ENCODE peak calls at places on chromosomes 16 and 17, in nine cellular contexts. One of them, this sample, is unnamed.

GRCh38 chr16:70737377-70738082 is 51.7 kb upstream of the MTSS2 start:
- DNase-seq in AG08395: peak; percentile 93
- DNase-seq in WTC11: no peak
- DNase-seq in HuH-7.5: no peak
- DNase-seq in activated CD4-positive, CD25-positive, alpha-beta regulatory T cell treated with anti-CD3 and anti-CD28 coated beads, Interleukin-2, amount 50 U/mL, for 72 hours: peak; percentile 75
- DNase-seq in DMS79 treated with DMSO at 0.1 percent for 48 hours: no peak
- DNase-seq in Daoy: peak; percentile 14
- DNase-seq in stimulated activated CD4-positive, alpha-beta T cell treated with anti-CD3 and anti-CD28 coated beads, Interleukin-12 subunit alpha, Interleukin-12 subunit beta, amount 100 ng/mL, for 4 hours: peak; percentile 45
- DNase-seq in stimulated activated CD8-positive, alpha-beta memory T cell treated with anti-CD3 and anti-CD28 coated beads, Interleukin-4, amount 100 ng/mL, for 4 hours: peak; percentile 17
- DNase-seq in this sample: no peak

GRCh38 chr16:1125471-1125870 is 27.4 kb upstream of the CACNA1H start:
- DNase-seq in AG08395: peak; percentile 44
- DNase-seq in HuH-7.5: no peak
- DNase-seq in activated CD4-positive, CD25-positive, alpha-beta regulatory T cell treated with anti-CD3 and anti-CD28 coated beads, Interleukin-2, amount 50 U/mL, for 72 hours: no peak
- DNase-seq in DMS79 treated with DMSO at 0.1 percent for 48 hours: peak; percentile 10
- DNase-seq in stimulated activated CD8-positive, alpha-beta memory T cell treated with anti-CD3 and anti-CD28 coated beads, Interleukin-4, amount 100 ng/mL, for 4 hours: no peak
- DNase-seq in Daoy: peak; percentile 26
- DNase-seq in stimulated activated CD4-positive, alpha-beta T cell treated with anti-CD3 and anti-CD28 coated beads, Interleukin-12 subunit alpha, Interleukin-12 subunit beta, amount 100 ng/mL, for 4 hours: peak; percentile 34
- DNase-seq in WTC11: no peak
- DNase-seq in this sample: no peak

GRCh38 chr17:59466943-59467801 is 98.2 kb upstream of the DHX40 start:
- DNase-seq in HuH-7.5: no peak
- DNase-seq in WTC11: no peak
- DNase-seq in activated CD4-positive, CD25-positive, alpha-beta regulatory T cell treated with anti-CD3 and anti-CD28 coated beads, Interleukin-2, amount 50 U/mL, for 72 hours: no peak
- DNase-seq in DMS79 treated with DMSO at 0.1 percent for 48 hours: no peak
- DNase-seq in stimulated activated CD4-positive, alpha-beta T cell treated with anti-CD3 and anti-CD28 coated beads, Interleukin-12 subunit alpha, Interleukin-12 subunit beta, amount 100 ng/mL, for 4 hours: no peak
- DNase-seq in Daoy: no peak
- DNase-seq in stimulated activated CD8-positive, alpha-beta memory T cell treated with anti-CD3 and anti-CD28 coated beads, Interleukin-4, amount 100 ng/mL, for 4 hours: no peak
- DNase-seq in AG08395: no peak
- DNase-seq in this sample: peak; percentile 18

GRCh38 chr17:77846531-77847085 is 111.9 kb upstream of the TNRC6C start:
- DNase-seq in HuH-7.5: no peak
- DNase-seq in stimulated activated CD8-positive, alpha-beta memory T cell treated with anti-CD3 and anti-CD28 coated beads, Interleukin-4, amount 100 ng/mL, for 4 hours: no peak
- DNase-seq in DMS79 treated with DMSO at 0.1 percent for 48 hours: no peak
- DNase-seq in activated CD4-positive, CD25-positive, alpha-beta regulatory T cell treated with anti-CD3 and anti-CD28 coated beads, Interleukin-2, amount 50 U/mL, for 72 hours: no peak
- DNase-seq in stimulated activated CD4-positive, alpha-beta T cell treated with anti-CD3 and anti-CD28 coated beads, Interleukin-12 subunit alpha, Interleukin-12 subunit beta, amount 100 ng/mL, for 4 hours: no peak
- DNase-seq in Daoy: no peak
- DNase-seq in WTC11: no peak
- DNase-seq in AG08395: no peak
- DNase-seq in this sample: no peak

GRCh38 chr17:55632893-55633292 is 89.8 kb downstream of the TMEM100 start:
- DNase-seq in HuH-7.5: no peak
- DNase-seq in stimulated activated CD4-positive, alpha-beta T cell treated with anti-CD3 and anti-CD28 coated beads, Interleukin-12 subunit alpha, Interleukin-12 subunit beta, amount 100 ng/mL, for 4 hours: no peak
- DNase-seq in WTC11: no peak
- DNase-seq in AG08395: peak; percentile 34
- DNase-seq in activated CD4-positive, CD25-positive, alpha-beta regulatory T cell treated with anti-CD3 and anti-CD28 coated beads, Interleukin-2, amount 50 U/mL, for 72 hours: no peak
- DNase-seq in Daoy: no peak
- DNase-seq in DMS79 treated with DMSO at 0.1 percent for 48 hours: no peak
- DNase-seq in stimulated activated CD8-positive, alpha-beta memory T cell treated with anti-CD3 and anti-CD28 coated beads, Interleukin-4, amount 100 ng/mL, for 4 hours: no peak
- DNase-seq in this sample: no peak

GRCh38 chr17:43721537-43722268 is 36.9 kb downstream of the SOST start:
- DNase-seq in AG08395: peak; percentile 26
- DNase-seq in Daoy: peak; percentile 23
- DNase-seq in stimulated activated CD4-positive, alpha-beta T cell treated with anti-CD3 and anti-CD28 coated beads, Interleukin-12 subunit alpha, Interleukin-12 subunit beta, amount 100 ng/mL, for 4 hours: no peak
- DNase-seq in activated CD4-positive, CD25-positive, alpha-beta regulatory T cell treated with anti-CD3 and anti-CD28 coated beads, Interleukin-2, amount 50 U/mL, for 72 hours: no peak
- DNase-seq in WTC11: no peak
- DNase-seq in DMS79 treated with DMSO at 0.1 percent for 48 hours: no peak
- DNase-seq in stimulated activated CD8-positive, alpha-beta memory T cell treated with anti-CD3 and anti-CD28 coated beads, Interleukin-4, amount 100 ng/mL, for 4 hours: no peak
- DNase-seq in HuH-7.5: no peak
- DNase-seq in this sample: peak; percentile 52

GRCh38 chr17:36048061-36048460 is 16.0 kb upstream of the CCL18 start:
- DNase-seq in stimulated activated CD8-positive, alpha-beta memory T cell treated with anti-CD3 and anti-CD28 coated beads, Interleukin-4, amount 100 ng/mL, for 4 hours: no peak
- DNase-seq in DMS79 treated with DMSO at 0.1 percent for 48 hours: no peak
- DNase-seq in WTC11: no peak
- DNase-seq in HuH-7.5: no peak
- DNase-seq in AG08395: no peak
- DNase-seq in activated CD4-positive, CD25-positive, alpha-beta regulatory T cell treated with anti-CD3 and anti-CD28 coated beads, Interleukin-2, amount 50 U/mL, for 72 hours: no peak
- DNase-seq in Daoy: no peak
- DNase-seq in stimulated activated CD4-positive, alpha-beta T cell treated with anti-CD3 and anti-CD28 coated beads, Interleukin-12 subunit alpha, Interleukin-12 subunit beta, amount 100 ng/mL, for 4 hours: no peak
- DNase-seq in this sample: no peak

GRCh38 chr16:28258571-28258970 is 33.8 kb upstream of the SBK1 start:
- DNase-seq in HuH-7.5: no peak
- DNase-seq in activated CD4-positive, CD25-positive, alpha-beta regulatory T cell treated with anti-CD3 and anti-CD28 coated beads, Interleukin-2, amount 50 U/mL, for 72 hours: no peak
- DNase-seq in WTC11: no peak
- DNase-seq in stimulated activated CD8-positive, alpha-beta memory T cell treated with anti-CD3 and anti-CD28 coated beads, Interleukin-4, amount 100 ng/mL, for 4 hours: no peak
- DNase-seq in AG08395: peak; percentile 40
- DNase-seq in Daoy: no peak
- DNase-seq in DMS79 treated with DMSO at 0.1 percent for 48 hours: peak; percentile 11
- DNase-seq in stimulated activated CD4-positive, alpha-beta T cell treated with anti-CD3 and anti-CD28 coated beads, Interleukin-12 subunit alpha, Interleukin-12 subunit beta, amount 100 ng/mL, for 4 hours: no peak
- DNase-seq in this sample: no peak

GRCh38 chr16:27169511-27170071 is 33.7 kb upstream of the KDM8 start:
- DNase-seq in Daoy: peak; percentile 86
- DNase-seq in HuH-7.5: no peak
- DNase-seq in WTC11: no peak
- DNase-seq in stimulated activated CD4-positive, alpha-beta T cell treated with anti-CD3 and anti-CD28 coated beads, Interleukin-12 subunit alpha, Interleukin-12 subunit beta, amount 100 ng/mL, for 4 hours: peak; percentile 34
- DNase-seq in AG08395: peak; percentile 84
- DNase-seq in stimulated activated CD8-positive, alpha-beta memory T cell treated with anti-CD3 and anti-CD28 coated beads, Interleukin-4, amount 100 ng/mL, for 4 hours: peak; percentile 40
- DNase-seq in DMS79 treated with DMSO at 0.1 percent for 48 hours: peak; percentile 21
- DNase-seq in activated CD4-positive, CD25-positive, alpha-beta regulatory T cell treated with anti-CD3 and anti-CD28 coated beads, Interleukin-2, amount 50 U/mL, for 72 hours: peak; percentile 48
- DNase-seq in this sample: peak; percentile 44

GRCh38 chr17:83099570-83100181 is 20.3 kb downstream of the METRNL start:
- DNase-seq in HuH-7.5: no peak
- DNase-seq in stimulated activated CD8-positive, alpha-beta memory T cell treated with anti-CD3 and anti-CD28 coated beads, Interleukin-4, amount 100 ng/mL, for 4 hours: no peak
- DNase-seq in AG08395: peak; percentile 70
- DNase-seq in WTC11: no peak
- DNase-seq in stimulated activated CD4-positive, alpha-beta T cell treated with anti-CD3 and anti-CD28 coated beads, Interleukin-12 subunit alpha, Interleukin-12 subunit beta, amount 100 ng/mL, for 4 hours: no peak
- DNase-seq in activated CD4-positive, CD25-positive, alpha-beta regulatory T cell treated with anti-CD3 and anti-CD28 coated beads, Interleukin-2, amount 50 U/mL, for 72 hours: no peak
- DNase-seq in Daoy: no peak
- DNase-seq in DMS79 treated with DMSO at 0.1 percent for 48 hours: peak; percentile 57
- DNase-seq in this sample: no peak

GRCh38 chr16:90043526-90043925 is 24.3 kb upstream of the DBNDD1 start:
- DNase-seq in DMS79 treated with DMSO at 0.1 percent for 48 hours: no peak
- DNase-seq in activated CD4-positive, CD25-positive, alpha-beta regulatory T cell treated with anti-CD3 and anti-CD28 coated beads, Interleukin-2, amount 50 U/mL, for 72 hours: no peak
- DNase-seq in stimulated activated CD8-positive, alpha-beta memory T cell treated with anti-CD3 and anti-CD28 coated beads, Interleukin-4, amount 100 ng/mL, for 4 hours: no peak
- DNase-seq in WTC11: no peak
- DNase-seq in Daoy: peak; percentile 41
- DNase-seq in AG08395: no peak
- DNase-seq in HuH-7.5: no peak
- DNase-seq in stimulated activated CD4-positive, alpha-beta T cell treated with anti-CD3 and anti-CD28 coated beads, Interleukin-12 subunit alpha, Interleukin-12 subunit beta, amount 100 ng/mL, for 4 hours: no peak
- DNase-seq in this sample: no peak

GRCh38 chr16:81519298-81520150 is 74.9 kb downstream of the CMIP start:
- DNase-seq in stimulated activated CD4-positive, alpha-beta T cell treated with anti-CD3 and anti-CD28 coated beads, Interleukin-12 subunit alpha, Interleukin-12 subunit beta, amount 100 ng/mL, for 4 hours: no peak
- DNase-seq in HuH-7.5: no peak
- DNase-seq in WTC11: no peak
- DNase-seq in Daoy: peak; percentile 17
- DNase-seq in DMS79 treated with DMSO at 0.1 percent for 48 hours: no peak
- DNase-seq in stimulated activated CD8-positive, alpha-beta memory T cell treated with anti-CD3 and anti-CD28 coated beads, Interleukin-4, amount 100 ng/mL, for 4 hours: no peak
- DNase-seq in AG08395: no peak
- DNase-seq in activated CD4-positive, CD25-positive, alpha-beta regulatory T cell treated with anti-CD3 and anti-CD28 coated beads, Interleukin-2, amount 50 U/mL, for 72 hours: no peak
- DNase-seq in this sample: no peak

GRCh38 chr16:85062728-85063336 is 35.2 kb downstream of the KIAA0513 start:
- DNase-seq in WTC11: no peak
- DNase-seq in stimulated activated CD4-positive, alpha-beta T cell treated with anti-CD3 and anti-CD28 coated beads, Interleukin-12 subunit alpha, Interleukin-12 subunit beta, amount 100 ng/mL, for 4 hours: no peak
- DNase-seq in Daoy: no peak
- DNase-seq in activated CD4-positive, CD25-positive, alpha-beta regulatory T cell treated with anti-CD3 and anti-CD28 coated beads, Interleukin-2, amount 50 U/mL, for 72 hours: no peak
- DNase-seq in AG08395: no peak
- DNase-seq in stimulated activated CD8-positive, alpha-beta memory T cell treated with anti-CD3 and anti-CD28 coated beads, Interleukin-4, amount 100 ng/mL, for 4 hours: no peak
- DNase-seq in DMS79 treated with DMSO at 0.1 percent for 48 hours: no peak
- DNase-seq in HuH-7.5: no peak
- DNase-seq in this sample: no peak

GRCh38 chr17:787641-788221 is 5.6 kb downstream of the MRM3 start:
- DNase-seq in WTC11: no peak
- DNase-seq in stimulated activated CD4-positive, alpha-beta T cell treated with anti-CD3 and anti-CD28 coated beads, Interleukin-12 subunit alpha, Interleukin-12 subunit beta, amount 100 ng/mL, for 4 hours: no peak
- DNase-seq in HuH-7.5: no peak
- DNase-seq in AG08395: no peak
- DNase-seq in activated CD4-positive, CD25-positive, alpha-beta regulatory T cell treated with anti-CD3 and anti-CD28 coated beads, Interleukin-2, amount 50 U/mL, for 72 hours: no peak
- DNase-seq in Daoy: no peak
- DNase-seq in stimulated activated CD8-positive, alpha-beta memory T cell treated with anti-CD3 and anti-CD28 coated beads, Interleukin-4, amount 100 ng/mL, for 4 hours: no peak
- DNase-seq in DMS79 treated with DMSO at 0.1 percent for 48 hours: no peak
- DNase-seq in this sample: no peak

GRCh38 chr17:21077286-21077685 is 34.5 kb upstream of the USP22 start:
- DNase-seq in activated CD4-positive, CD25-positive, alpha-beta regulatory T cell treated with anti-CD3 and anti-CD28 coated beads, Interleukin-2, amount 50 U/mL, for 72 hours: no peak
- DNase-seq in HuH-7.5: no peak
- DNase-seq in DMS79 treated with DMSO at 0.1 percent for 48 hours: no peak
- DNase-seq in stimulated activated CD8-positive, alpha-beta memory T cell treated with anti-CD3 and anti-CD28 coated beads, Interleukin-4, amount 100 ng/mL, for 4 hours: no peak
- DNase-seq in Daoy: no peak
- DNase-seq in stimulated activated CD4-positive, alpha-beta T cell treated with anti-CD3 and anti-CD28 coated beads, Interleukin-12 subunit alpha, Interleukin-12 subunit beta, amount 100 ng/mL, for 4 hours: no peak
- DNase-seq in AG08395: no peak
- DNase-seq in WTC11: no peak
- DNase-seq in this sample: no peak

GRCh38 chr16:68994324-68994723 is 111.1 kb upstream of the HAS3 start:
- DNase-seq in DMS79 treated with DMSO at 0.1 percent for 48 hours: no peak
- DNase-seq in stimulated activated CD8-positive, alpha-beta memory T cell treated with anti-CD3 and anti-CD28 coated beads, Interleukin-4, amount 100 ng/mL, for 4 hours: no peak
- DNase-seq in AG08395: no peak
- DNase-seq in WTC11: no peak
- DNase-seq in Daoy: no peak
- DNase-seq in stimulated activated CD4-positive, alpha-beta T cell treated with anti-CD3 and anti-CD28 coated beads, Interleukin-12 subunit alpha, Interleukin-12 subunit beta, amount 100 ng/mL, for 4 hours: no peak
- DNase-seq in activated CD4-positive, CD25-positive, alpha-beta regulatory T cell treated with anti-CD3 and anti-CD28 coated beads, Interleukin-2, amount 50 U/mL, for 72 hours: no peak
- DNase-seq in HuH-7.5: no peak
- DNase-seq in this sample: no peak

GRCh38 chr17:47615766-47616424 is 33.8 kb upstream of the KPNB1 start:
- DNase-seq in AG08395: peak; percentile 53
- DNase-seq in DMS79 treated with DMSO at 0.1 percent for 48 hours: peak; percentile 51
- DNase-seq in activated CD4-positive, CD25-positive, alpha-beta regulatory T cell treated with anti-CD3 and anti-CD28 coated beads, Interleukin-2, amount 50 U/mL, for 72 hours: no peak
- DNase-seq in stimulated activated CD4-positive, alpha-beta T cell treated with anti-CD3 and anti-CD28 coated beads, Interleukin-12 subunit alpha, Interleukin-12 subunit beta, amount 100 ng/mL, for 4 hours: no peak
- DNase-seq in WTC11: no peak
- DNase-seq in Daoy: peak; percentile 32
- DNase-seq in HuH-7.5: peak; percentile 12
- DNase-seq in stimulated activated CD8-positive, alpha-beta memory T cell treated with anti-CD3 and anti-CD28 coated beads, Interleukin-4, amount 100 ng/mL, for 4 hours: no peak
- DNase-seq in this sample: peak; percentile 49

GRCh38 chr16:84899414-84899813 is 79.6 kb downstream of the CRISPLD2 start:
- DNase-seq in DMS79 treated with DMSO at 0.1 percent for 48 hours: no peak
- DNase-seq in HuH-7.5: no peak
- DNase-seq in AG08395: no peak
- DNase-seq in Daoy: no peak
- DNase-seq in activated CD4-positive, CD25-positive, alpha-beta regulatory T cell treated with anti-CD3 and anti-CD28 coated beads, Interleukin-2, amount 50 U/mL, for 72 hours: no peak
- DNase-seq in stimulated activated CD8-positive, alpha-beta memory T cell treated with anti-CD3 and anti-CD28 coated beads, Interleukin-4, amount 100 ng/mL, for 4 hours: no peak
- DNase-seq in stimulated activated CD4-positive, alpha-beta T cell treated with anti-CD3 and anti-CD28 coated beads, Interleukin-12 subunit alpha, Interleukin-12 subunit beta, amount 100 ng/mL, for 4 hours: no peak
- DNase-seq in WTC11: no peak
- DNase-seq in this sample: no peak